ENCODE peak calls at places on chromosomes 12 and 14, in six cellular contexts. A, J, P, X, B and M are unnamed samples.
A peak's percentile ranks its signal among the peaks of the same experiment; 100 is the strongest.

GRCh38 chr12:89481218-89481914 is 43.2 kb downstream of the GALNT4 start:
- DNase-seq in X (no peak), J (no peak), B (no peak), P (no peak), A (no peak), M (no peak)

GRCh38 chr14:74660167-74660566 is 48.1 kb upstream of the LTBP2 start:
- DNase-seq in B (no peak), J (no peak), X (no peak), A (no peak), P (no peak), M (no peak)

GRCh38 chr12:52212701-52213540 is 20.1 kb upstream of the KRT7 start:
- DNase-seq in B (no peak), X (no peak), A (no peak), P (no peak), J (no peak), M (no peak)

GRCh38 chr14:22852940-22853767 is 16.8 kb downstream of the MMP14 start:
- DNase-seq in A (peak; percentile 84), B (peak; percentile 96), P (peak; percentile 84), X (peak; percentile 94), J (peak; percentile 86), M (peak; percentile 87)

GRCh38 chr14:65237956-65238355 is 135.6 kb upstream of the MAX start:
- DNase-seq in P (no peak), A (no peak), X (no peak), B (no peak), J (peak; percentile 27), M (no peak)

GRCh38 chr12:237026-237815 is 23.3 kb upstream of the SLC6A12 start:
- DNase-seq in P (no peak), X (no peak), J (no peak), B (no peak), A (no peak), M (no peak)

GRCh38 chr12:51686727-51687126 is 95.7 kb downstream of the SCN8A start:
- DNase-seq in J (peak; percentile 51), A (no peak), P (no peak), X (peak; percentile 44), B (no peak), M (no peak)

GRCh38 chr12:40802656-40803055 is 110.4 kb downstream of the CNTN1 start:
- DNase-seq in B (no peak), A (no peak), J (no peak), X (no peak), P (no peak), M (no peak)

GRCh38 chr12:47731723-47732122 is 6.4 kb upstream of the ENDOU start:
- DNase-seq in B (no peak), X (no peak), A (no peak), P (no peak), J (peak; percentile 30), M (no peak)

GRCh38 chr12:66877886-66878285 is 199.0 kb upstream of the GRIP1 start:
- DNase-seq in J (no peak), P (no peak), X (no peak), A (no peak), B (no peak), M (no peak)

GRCh38 chr12:49794021-49794420 is 34.2 kb downstream of the NCKAP5L start:
- DNase-seq in A (no peak), B (no peak), J (no peak), X (no peak), P (no peak), M (no peak)

GRCh38 chr14:53325176-53325806 is 172.2 kb upstream of the DDHD1 start:
- DNase-seq in B (no peak), P (no peak), X (peak; percentile 13), J (peak; percentile 9), A (no peak), M (peak; percentile 38)

GRCh38 chr12:122064034-122064777 is 14.3 kb upstream of the MLXIP start:
- DNase-seq in A (peak; percentile 88), J (peak; percentile 63), B (peak; percentile 98), P (peak; percentile 65), X (peak; percentile 60), M (peak; percentile 87)

GRCh38 chr12:117441751-117442150 is 80.3 kb upstream of the NOS1 start:
- DNase-seq in B (peak; percentile 73), J (peak; percentile 57), P (no peak), X (no peak), A (no peak), M (no peak)

GRCh38 chr14:102930138-102930752 is 7.8 kb downstream of the AMN start:
- DNase-seq in J (peak; percentile 49), P (no peak), B (peak; percentile 51), X (peak; percentile 17), A (no peak), M (peak; percentile 79)

GRCh38 chr12:1918081-1918874 is at the start of gene CACNA2D4:
- DNase-seq in B (peak; percentile 38), X (no peak), P (peak; percentile 56), J (no peak), A (peak; percentile 32), M (peak; percentile 89)

GRCh38 chr12:54932691-54933090 is 51.9 kb downstream of the TESPA1 start:
- DNase-seq in P (no peak), J (peak; percentile 18), B (peak; percentile 45), A (no peak), X (no peak), M (no peak)

GRCh38 chr12:68106660-68107059 is 52.9 kb downstream of the IFNG start:
- DNase-seq in B (no peak), P (no peak), J (no peak), A (no peak), X (no peak), M (no peak)

GRCh38 chr12:95633049-95633545 is 81.8 kb upstream of the USP44 start:
- DNase-seq in A (peak; percentile 55), B (no peak), P (no peak), J (peak; percentile 96), X (peak; percentile 68), M (no peak)

GRCh38 chr14:95507174-95507573 is 9.3 kb downstream of the SYNE3 start:
- DNase-seq in X (peak; percentile 88), J (peak; percentile 99), P (no peak), A (peak; percentile 79), B (peak; percentile 86), M (no peak)

GRCh38 chr12:80195143-80195726 is 95.9 kb downstream of the OTOGL start:
- DNase-seq in J (peak; percentile 85), X (peak; percentile 83), B (peak; percentile 43), A (no peak), P (peak; percentile 26), M (peak; percentile 71)

GRCh38 chr12:29032431-29032830 is 116.6 kb upstream of the FAR2 start:
- DNase-seq in J (peak; percentile 36), X (no peak), A (no peak), P (no peak), B (no peak), M (no peak)

GRCh38 chr12:94582591-94582990 is 67.8 kb downstream of the TMCC3 start:
- DNase-seq in P (no peak), A (no peak), J (no peak), X (no peak), B (peak; percentile 9), M (no peak)

GRCh38 chr14:25406818-25407217 is 356.9 kb upstream of the STXBP6 start:
- DNase-seq in J (peak; percentile 61), B (no peak), A (no peak), P (peak; percentile 56), X (peak; percentile 55), M (peak; percentile 76)

GRCh38 chr12:123601602-123602489 is at the start of gene DDX55:
- DNase-seq in P (peak; percentile 85), J (peak; percentile 94), B (peak; percentile 93), A (peak; percentile 85), X (peak; percentile 95), M (peak; percentile 93)

GRCh38 chr12:32302218-32302826 is 97.0 kb upstream of the FGD4 start:
- DNase-seq in X (no peak), J (peak; percentile 45), B (no peak), A (no peak), P (no peak), M (peak; percentile 46)

GRCh38 chr12:6929806-6930452 is 2.2 kb downstream of the ATN1 start:
- DNase-seq in B (peak; percentile 39), A (no peak), X (no peak), J (no peak), P (no peak), M (no peak)
- H3K4me3 ChIP-seq in B (peak overlapping the region; percentile 99), A (peak overlapping the region; percentile 68), X (peak overlapping the region; percentile 96), J (peak overlapping the region; percentile 99), P (no peak overlapping the region), M (peak overlapping the region; percentile 91)

DNA sequence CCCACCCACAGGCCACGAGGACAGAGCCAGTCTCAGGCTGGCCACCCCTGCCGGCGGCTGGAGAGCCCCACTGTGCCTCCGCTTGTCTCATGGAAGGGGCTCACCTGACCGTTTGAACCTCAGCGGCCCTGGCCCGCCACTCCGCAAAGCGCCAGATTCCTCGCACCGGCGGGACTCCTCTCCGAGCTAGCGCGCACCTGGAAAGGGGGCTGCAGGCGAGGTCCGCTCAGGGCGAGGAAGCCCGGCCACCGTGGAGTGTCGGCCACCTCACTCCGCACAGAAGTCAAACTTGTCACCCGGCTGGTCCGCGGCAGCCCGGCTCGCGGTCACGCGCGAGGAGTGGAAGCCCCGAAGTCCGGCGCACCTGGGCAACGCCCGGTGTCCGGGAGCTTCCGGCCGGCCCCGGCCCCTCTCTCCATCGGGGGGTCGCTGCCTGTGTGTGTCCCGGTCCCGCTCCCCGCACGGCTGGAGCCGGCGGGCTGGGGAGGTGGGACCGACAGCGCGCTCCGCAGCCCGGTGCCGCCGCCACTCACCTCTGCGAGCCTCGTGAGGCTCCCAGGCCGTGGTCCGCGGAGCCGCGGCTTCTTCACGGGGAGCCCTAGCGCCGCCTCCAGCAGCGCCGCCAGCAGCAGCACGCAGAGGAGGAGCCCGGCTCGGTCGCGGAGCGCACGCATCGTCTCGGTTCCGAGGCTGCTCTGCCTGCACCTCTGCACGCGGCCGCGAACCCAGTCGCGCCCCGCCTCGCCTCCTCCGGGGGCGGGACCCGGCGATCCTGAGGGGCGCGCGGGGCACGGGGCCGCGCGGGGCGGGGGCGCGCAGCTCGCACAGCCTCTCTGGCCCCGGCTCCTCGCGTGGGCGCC is at the start of gene ISM2:
- DNase-seq in J (peak; percentile 75), B (peak; percentile 58), X (peak; percentile 71), A (no peak), P (peak; percentile 44), M (peak; percentile 80)
- H3K4me3 ChIP-seq in J (peak within 1 kb of the TSS; percentile 67), B (peak within 1 kb of the TSS; percentile 49), X (peak within 1 kb of the TSS; percentile 73), A (peak within 1 kb of the TSS; percentile 25), P (peak within 1 kb of the TSS; percentile 84), M (peak within 1 kb of the TSS; percentile 61)

DNA sequence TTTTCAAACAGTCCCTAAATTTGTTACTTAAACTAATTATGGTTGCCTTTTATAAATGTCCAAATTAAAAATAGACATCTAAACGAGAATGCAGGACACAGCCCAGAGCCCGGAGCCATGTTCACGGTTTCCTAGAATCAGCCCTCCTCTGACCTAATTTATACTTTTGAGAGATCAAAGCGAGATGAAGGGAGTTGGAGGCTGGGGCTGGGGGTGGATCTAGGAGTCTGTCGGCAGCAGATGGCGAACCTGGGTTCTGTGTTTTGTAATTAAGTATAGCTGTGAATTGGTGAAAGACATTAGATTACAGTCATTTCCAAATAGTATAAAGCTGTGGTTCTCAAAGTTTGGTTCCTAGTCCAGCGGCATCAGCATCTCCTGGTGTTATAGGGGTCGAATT is 210.1 kb downstream of the SLC41A2 start:
- DNase-seq in J (no peak), P (no peak), X (no peak), A (no peak), B (no peak), M (no peak)
- H3K4me3 ChIP-seq in J (no peak overlapping the region), P (no peak overlapping the region), X (no peak overlapping the region), A (no peak overlapping the region), B (no peak overlapping the region), M (no peak overlapping the region)

DNA sequence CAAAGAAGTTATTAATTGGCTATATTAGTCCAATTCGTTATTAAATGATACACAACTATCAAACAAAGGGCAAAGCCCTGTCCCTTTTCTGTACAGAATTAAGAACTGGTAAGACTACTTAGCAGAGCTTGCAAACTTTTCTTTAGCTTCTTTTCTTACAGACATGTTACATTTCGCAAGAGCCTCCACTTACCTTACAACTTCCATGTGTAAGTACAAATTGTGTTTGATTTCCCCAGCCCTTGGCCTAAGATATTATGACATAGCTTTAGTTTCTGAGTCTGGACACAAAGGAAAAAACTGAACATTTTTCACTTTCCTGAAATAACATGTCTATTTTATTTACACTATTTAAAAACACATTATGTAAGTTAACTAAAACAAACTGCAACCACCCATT is 1.7 kb downstream of the ATF7 start:
- DNase-seq in P (no peak), X (peak; percentile 82), A (no peak), B (no peak), J (peak; percentile 53), M (no peak)
- H3K4me3 ChIP-seq in P (no peak overlapping the region), X (peak overlapping the region; percentile 99), A (peak overlapping the region; percentile 47), B (peak overlapping the region; percentile 63), J (peak overlapping the region; percentile 94), M (peak overlapping the region; percentile 91)